ENCODE peak calls at places on chromosomes 5 and 9, in ten cellular contexts. One of them, this sample, is unnamed.

GRCh38 chr5:1380011-1380817 is 35.3 kb upstream of the CLPTM1L start:
- DNase-seq in central memory CD4-positive, alpha-beta T cell: peak
- DNase-seq in left lung: peak
- DNase-seq in HT1080: peak
- DNase-seq in midbrain: peak
- DNase-seq in heart right ventricle: no peak
- DNase-seq in NCI-H1048: no peak
- DNase-seq in HuH-7: peak
- DNase-seq in hippocampal formation: no peak
- DNase-seq in NCI-H510A treated with DMSO at 0.1 percent for 48 hours: peak
- DNase-seq in this sample: peak

GRCh38 chr9:37938121-37938906 is 34.4 kb upstream of the SLC25A51 start:
- DNase-seq in central memory CD4-positive, alpha-beta T cell: no peak
- DNase-seq in left lung: no peak
- DNase-seq in HT1080: peak
- DNase-seq in midbrain: no peak
- DNase-seq in heart right ventricle: no peak
- DNase-seq in NCI-H1048: no peak
- DNase-seq in HuH-7: no peak
- DNase-seq in hippocampal formation: no peak
- DNase-seq in NCI-H510A treated with DMSO at 0.1 percent for 48 hours: no peak
- DNase-seq in this sample: peak

GRCh38 chr5:59325070-59325469 is 568.5 kb downstream of the PDE4D start:
- DNase-seq in central memory CD4-positive, alpha-beta T cell: no peak
- DNase-seq in left lung: no peak
- DNase-seq in HT1080: no peak
- DNase-seq in midbrain: no peak
- DNase-seq in heart right ventricle: no peak
- DNase-seq in NCI-H1048: no peak
- DNase-seq in HuH-7: no peak
- DNase-seq in hippocampal formation: no peak
- DNase-seq in NCI-H510A treated with DMSO at 0.1 percent for 48 hours: no peak
- DNase-seq in this sample: no peak

GRCh38 chr9:17625644-17626388 is 47.0 kb downstream of the SH3GL2 start:
- DNase-seq in central memory CD4-positive, alpha-beta T cell: no peak
- DNase-seq in left lung: no peak
- DNase-seq in HT1080: peak
- DNase-seq in midbrain: no peak
- DNase-seq in heart right ventricle: no peak
- DNase-seq in NCI-H1048: no peak
- DNase-seq in HuH-7: no peak
- DNase-seq in hippocampal formation: no peak
- DNase-seq in NCI-H510A treated with DMSO at 0.1 percent for 48 hours: peak
- DNase-seq in this sample: no peak

GRCh38 chr9:12702160-12702758 is 9.1 kb downstream of the TYRP1 start:
- DNase-seq in central memory CD4-positive, alpha-beta T cell: no peak
- DNase-seq in left lung: peak
- DNase-seq in HT1080: peak
- DNase-seq in midbrain: peak
- DNase-seq in heart right ventricle: peak
- DNase-seq in NCI-H1048: no peak
- DNase-seq in HuH-7: no peak
- DNase-seq in hippocampal formation: peak
- DNase-seq in NCI-H510A treated with DMSO at 0.1 percent for 48 hours: peak
- DNase-seq in this sample: peak

GRCh38 chr9:38284039-38284767 is 108.3 kb upstream of the ALDH1B1 start:
- DNase-seq in central memory CD4-positive, alpha-beta T cell: no peak
- DNase-seq in left lung: no peak
- DNase-seq in HT1080: no peak
- DNase-seq in midbrain: no peak
- DNase-seq in heart right ventricle: no peak
- DNase-seq in NCI-H1048: no peak
- DNase-seq in HuH-7: no peak
- DNase-seq in hippocampal formation: no peak
- DNase-seq in NCI-H510A treated with DMSO at 0.1 percent for 48 hours: no peak
- DNase-seq in this sample: no peak

GRCh38 chr5:20536339-20536738 is 548.3 kb upstream of the CDH18 start:
- DNase-seq in central memory CD4-positive, alpha-beta T cell: no peak
- DNase-seq in left lung: no peak
- DNase-seq in HT1080: no peak
- DNase-seq in midbrain: no peak
- DNase-seq in heart right ventricle: no peak
- DNase-seq in NCI-H1048: no peak
- DNase-seq in HuH-7: no peak
- DNase-seq in hippocampal formation: no peak
- DNase-seq in NCI-H510A treated with DMSO at 0.1 percent for 48 hours: no peak
- DNase-seq in this sample: no peak

GRCh38 chr5:42434047-42434724 is 10.9 kb downstream of the GHR start:
- DNase-seq in central memory CD4-positive, alpha-beta T cell: no peak
- DNase-seq in left lung: no peak
- DNase-seq in HT1080: no peak
- DNase-seq in midbrain: no peak
- DNase-seq in heart right ventricle: no peak
- DNase-seq in NCI-H1048: no peak
- DNase-seq in HuH-7: no peak
- DNase-seq in hippocampal formation: no peak
- DNase-seq in NCI-H510A treated with DMSO at 0.1 percent for 48 hours: no peak
- DNase-seq in this sample: no peak

GRCh38 chr5:168833936-168834335 is 254.8 kb upstream of the PANK3 start:
- DNase-seq in central memory CD4-positive, alpha-beta T cell: no peak
- DNase-seq in left lung: no peak
- DNase-seq in HT1080: no peak
- DNase-seq in midbrain: no peak
- DNase-seq in heart right ventricle: no peak
- DNase-seq in NCI-H1048: no peak
- DNase-seq in HuH-7: no peak
- DNase-seq in hippocampal formation: no peak
- DNase-seq in NCI-H510A treated with DMSO at 0.1 percent for 48 hours: no peak
- DNase-seq in this sample: no peak

GRCh38 chr9:69996947-69997346 is 46.7 kb upstream of the MAMDC2 start:
- DNase-seq in central memory CD4-positive, alpha-beta T cell: no peak
- DNase-seq in left lung: no peak
- DNase-seq in HT1080: no peak
- DNase-seq in midbrain: no peak
- DNase-seq in heart right ventricle: peak
- DNase-seq in NCI-H1048: no peak
- DNase-seq in HuH-7: no peak
- DNase-seq in hippocampal formation: no peak
- DNase-seq in NCI-H510A treated with DMSO at 0.1 percent for 48 hours: no peak
- DNase-seq in this sample: no peak

GRCh38 chr9:108151161-108151586 is 661.6 kb upstream of the KLF4 start:
- DNase-seq in central memory CD4-positive, alpha-beta T cell: no peak
- DNase-seq in left lung: no peak
- DNase-seq in HT1080: peak
- DNase-seq in midbrain: no peak
- DNase-seq in heart right ventricle: peak
- DNase-seq in NCI-H1048: no peak
- DNase-seq in HuH-7: no peak
- DNase-seq in hippocampal formation: no peak
- DNase-seq in NCI-H510A treated with DMSO at 0.1 percent for 48 hours: no peak
- DNase-seq in this sample: peak

GRCh38 chr9:4604678-4605095 is 57.4 kb upstream of the PLPP6 start:
- DNase-seq in central memory CD4-positive, alpha-beta T cell: peak
- DNase-seq in left lung: no peak
- DNase-seq in HT1080: peak
- DNase-seq in midbrain: peak
- DNase-seq in heart right ventricle: peak
- DNase-seq in NCI-H1048: peak
- DNase-seq in HuH-7: peak
- DNase-seq in hippocampal formation: peak
- DNase-seq in NCI-H510A treated with DMSO at 0.1 percent for 48 hours: peak
- DNase-seq in this sample: peak

GRCh38 chr9:83955985-83956287 is 24.1 kb downstream of the HNRNPK start:
- DNase-seq in central memory CD4-positive, alpha-beta T cell: no peak
- DNase-seq in left lung: no peak
- DNase-seq in HT1080: no peak
- DNase-seq in midbrain: no peak
- DNase-seq in heart right ventricle: no peak
- DNase-seq in NCI-H1048: no peak
- DNase-seq in HuH-7: no peak
- DNase-seq in hippocampal formation: no peak
- DNase-seq in NCI-H510A treated with DMSO at 0.1 percent for 48 hours: peak
- DNase-seq in this sample: no peak

GRCh38 chr9:85743290-85744128 is 1.8 kb upstream of the AGTPBP1 start:
- DNase-seq in central memory CD4-positive, alpha-beta T cell: peak
- DNase-seq in left lung: peak
- DNase-seq in HT1080: peak
- DNase-seq in midbrain: no peak
- DNase-seq in heart right ventricle: no peak
- DNase-seq in NCI-H1048: peak
- DNase-seq in HuH-7: peak
- DNase-seq in hippocampal formation: no peak
- DNase-seq in NCI-H510A treated with DMSO at 0.1 percent for 48 hours: peak
- DNase-seq in this sample: no peak

GRCh38 chr5:131475416-131476045 is 159.5 kb downstream of the RAPGEF6 start:
- DNase-seq in central memory CD4-positive, alpha-beta T cell: no peak
- DNase-seq in left lung: no peak
- DNase-seq in HT1080: no peak
- DNase-seq in midbrain: no peak
- DNase-seq in heart right ventricle: no peak
- DNase-seq in NCI-H1048: no peak
- DNase-seq in HuH-7: no peak
- DNase-seq in hippocampal formation: no peak
- DNase-seq in NCI-H510A treated with DMSO at 0.1 percent for 48 hours: no peak
- DNase-seq in this sample: peak

This sample was measured in dermis blood vessel endothelial cell.